ENCODE peak calls at places on chromosomes 7 and 10, in six cellular contexts. L is PC-3, J is aorta, H is GM23248, R is heart left ventricle, G is pancreas. Q is an unnamed sample.

GRCh38 chr10:26430641-26431163 is 7.4 kb upstream of the APBB1IP start:
- DNase-seq in H (peak; percentile 19), L (no peak), J (no peak), R (no peak), G (no peak), Q (peak; percentile 20)

GRCh38 chr10:24249829-24250415 is 41.0 kb downstream of the KIAA1217 start:
- DNase-seq in H (no peak), L (no peak), R (no peak), J (no peak), G (no peak), Q (no peak)

GRCh38 chr10:1403508-1404230 is 333.7 kb downstream of the ADARB2 start:
- DNase-seq in L (no peak), R (no peak), H (no peak), G (peak; percentile 1), J (no peak), Q (no peak)

GRCh38 chr10:44369296-44369695 is 15.6 kb downstream of the CXCL12 start:
- DNase-seq in R (no peak), L (no peak), J (no peak), G (no peak), H (peak; percentile 71), Q (no peak)

GRCh38 chr10:132360766-132361447 is 28.9 kb downstream of the LRRC27 start:
- DNase-seq in L (no peak), H (peak; percentile 27), J (peak; percentile 56), G (peak; percentile 30), R (no peak), Q (peak; percentile 19)

GRCh38 chr10:108180883-108181282 is 1016.4 kb upstream of the SORCS1 start:
- DNase-seq in L (peak; percentile 49), G (no peak), R (no peak), J (no peak), H (peak; percentile 66), Q (no peak)

GRCh38 chr7:1560620-1561031 is 4.6 kb upstream of the TMEM184A start:
- DNase-seq in R (no peak), J (no peak), G (no peak), H (no peak), L (no peak), Q (no peak)

GRCh38 chr10:51667992-51668689 is 31.3 kb downstream of the CSTF2T start:
- DNase-seq in J (no peak), H (peak; percentile 44), L (peak; percentile 91), G (no peak), R (no peak), Q (no peak)

GRCh38 chr10:63429280-63429679 is 36.5 kb downstream of the JMJD1C start:
- DNase-seq in G (no peak), R (no peak), H (peak; percentile 92), J (no peak), L (peak; percentile 65), Q (no peak)

GRCh38 chr10:119289227-119289925 is 82.0 kb downstream of the GRK5 start:
- DNase-seq in J (no peak), R (peak; percentile 30), H (no peak), G (no peak), L (no peak), Q (no peak)

GRCh38 chr7:132009778-132010177 is 453.4 kb upstream of the PODXL start:
- DNase-seq in L (no peak), J (peak; percentile 55), G (no peak), H (peak; percentile 27), R (no peak), Q (no peak)

GRCh38 chr10:114957673-114958072 is 19.7 kb downstream of the TRUB1 start:
- DNase-seq in J (no peak), H (peak; percentile 54), G (no peak), R (no peak), L (peak; percentile 12), Q (no peak)

GRCh38 chr10:88313897-88314296 is 269.2 kb downstream of the RNLS start:
- DNase-seq in H (no peak), G (no peak), J (no peak), R (no peak), L (no peak), Q (no peak)

GRCh38 chr7:139914306-139914747 is 85.3 kb downstream of the TBXAS1 start:
- DNase-seq in H (peak; percentile 58), J (no peak), G (no peak), R (no peak), L (peak; percentile 52), Q (no peak)

GRCh38 chr7:130009848-130010688 is 41.1 kb downstream of the ZC3HC1 start:
- DNase-seq in J (peak; percentile 57), G (peak; percentile 45), H (peak; percentile 97), R (no peak), L (peak; percentile 87), Q (peak; percentile 54)

GRCh38 chr10:101297901-101298451 is 56.0 kb upstream of the BTRC start:
- DNase-seq in J (no peak), L (peak; percentile 57), H (peak; percentile 67), G (peak; percentile 71), R (no peak), Q (peak; percentile 48)

GRCh38 chr7:142567201-142567600 is 182.1 kb upstream of the PRSS1 start:
- DNase-seq in H (no peak), G (no peak), R (no peak), L (no peak), J (no peak), Q (no peak)

GRCh38 chr7:121000091-121000983 is 11.8 kb downstream of the CPED1 start:
- DNase-seq in G (no peak), H (peak; percentile 71), L (no peak), J (no peak), R (no peak), Q (no peak)

GRCh38 chr10:905503-905902 is 26.0 kb downstream of the LARP4B start:
- DNase-seq in H (peak; percentile 18), G (no peak), R (no peak), L (no peak), J (no peak), Q (no peak)

GRCh38 chr10:34125702-34126101 is 689.4 kb downstream of the PARD3 start:
- DNase-seq in J (no peak), H (no peak), L (no peak), G (no peak), R (no peak), Q (no peak)

GRCh38 chr7:50632561-50633413 is 67.6 kb upstream of the DDC start:
- DNase-seq in L (peak; percentile 69), H (peak; percentile 62), R (no peak), J (no peak), G (peak; percentile 63), Q (peak; percentile 69)

GRCh38 chr7:45021604-45022296 is 21.7 kb downstream of the CCM2 start:
- DNase-seq in H (peak; percentile 64), L (no peak), R (no peak), J (no peak), G (no peak), Q (no peak)

GRCh38 chr10:46220872-46221538 is 65.8 kb upstream of the ANTXRL start:
- DNase-seq in R (no peak), L (no peak), G (no peak), J (no peak), H (peak; percentile 20), Q (no peak)

GRCh38 chr7:107555893-107556292 is 7.8 kb downstream of the COG5 start:
- DNase-seq in L (no peak), R (no peak), G (no peak), H (no peak), J (no peak), Q (no peak)

GRCh38 chr7:107560898-107561516 is 2.7 kb downstream of the COG5 start:
- DNase-seq in J (no peak), G (no peak), L (no peak), R (no peak), H (no peak), Q (peak; percentile 29)

GRCh38 chr7:107563072-107563760 is 504 bp downstream of the COG5 start:
- DNase-seq in R (no peak), L (peak; percentile 6), G (no peak), H (no peak), J (no peak), Q (peak; percentile 60)

GRCh38 chr7:107563761-107564552 is at the start of the genes COG5 and DUS4L:
- DNase-seq in L (peak; percentile 81), G (peak; percentile 89), R (peak; percentile 87), J (peak; percentile 88), H (peak; percentile 91), Q (peak; percentile 89)

GRCh38 chr7:107559864-107560263 is 3.9 kb downstream of the COG5 start:
- DNase-seq in H (peak; percentile 73), R (no peak), L (peak; percentile 31), G (no peak), J (no peak), Q (no peak)
- H3K4me1 ChIP-seq in H (peaks cover 29% of the 10 kb centered on the region), R (peaks cover 10% of the 10 kb centered on the region), L (peaks cover 28% of the 10 kb centered on the region), G (peaks cover 28% of the 10 kb centered on the region), J (peaks cover 3% of the 10 kb centered on the region), Q (peaks cover 10% of the 10 kb centered on the region)

GRCh38 chr7:157008206-157009169 is 2.0 kb downstream of the MNX1 start:
- DNase-seq in J (no peak), G (peak; percentile 14), H (no peak), R (no peak), L (no peak), Q (no peak)
- H3K4me3 ChIP-seq in J (no peak overlapping the region), G (peak overlapping the region; percentile 37), H (no peak overlapping the region), R (no peak overlapping the region), L (no peak overlapping the region), Q (peak overlapping the region; percentile 47)

GRCh38 chr7:36141351-36141750 is 11.7 kb upstream of the EEPD1 start:
- DNase-seq in G (peak; percentile 43), J (no peak), R (no peak), L (no peak), H (no peak), Q (peak; percentile 86)
- H3K36me3 ChIP-seq in G (no peaks in the 10 kb centered on the region), J (no peaks in the 10 kb centered on the region), R (no peaks in the 10 kb centered on the region), L (no peaks in the 10 kb centered on the region), H (no peaks in the 10 kb centered on the region), Q (no peaks in the 10 kb centered on the region)

GRCh38 chr7:101863598-101863997 is 46.2 kb downstream of the CUX1 start:
- DNase-seq in J (no peak), G (no peak), R (no peak), H (no peak), L (no peak), Q (no peak)

GRCh38 chr7:101859411-101860106 is 42.1 kb downstream of the CUX1 start:
- DNase-seq in G (no peak), L (no peak), H (peak; percentile 62), J (no peak), R (no peak), Q (no peak)

GRCh38 chr7:101862280-101863220 is 45.1 kb downstream of the CUX1 start:
- DNase-seq in L (no peak), H (no peak), J (no peak), G (no peak), R (peak; percentile 64), Q (no peak)

GRCh38 chr7:101860316-101861222 is 43.1 kb downstream of the CUX1 start:
- DNase-seq in H (no peak), L (no peak), J (no peak), R (no peak), G (no peak), Q (no peak)

GRCh38 chr7:101861223-101861775 is 43.9 kb downstream of the CUX1 start:
- DNase-seq in G (no peak), H (no peak), L (no peak), R (peak; percentile 49), J (no peak), Q (no peak)
- H3K4me1 ChIP-seq in G (peaks cover 19% of the 10 kb centered on the region), H (peaks cover 19% of the 10 kb centered on the region), L (peaks cover 16% of the 10 kb centered on the region), R (peaks cover 27% of the 10 kb centered on the region), J (no peaks in the 10 kb centered on the region), Q (peaks cover 3% of the 10 kb centered on the region)

DNA sequence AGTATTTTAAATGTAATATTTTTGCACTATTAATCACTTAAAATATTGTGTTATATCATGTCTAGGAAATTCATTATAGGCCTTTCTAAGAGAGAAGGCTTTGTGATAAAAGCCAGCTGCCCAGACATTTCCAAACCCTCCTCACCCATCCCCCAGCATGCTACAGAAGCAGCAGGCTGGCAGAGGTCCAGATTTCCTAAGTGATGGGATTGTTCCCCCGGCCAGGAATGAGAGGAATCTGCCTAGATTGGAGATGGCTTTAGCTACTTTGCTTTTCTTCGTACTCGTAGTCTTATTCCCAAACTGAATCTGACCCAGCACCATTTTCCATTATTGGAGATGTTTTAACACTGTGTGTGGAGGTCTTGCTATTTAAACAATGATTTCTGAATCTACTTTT is 29.4 kb downstream of the CDK14 start:
- DNase-seq in L (peak; percentile 13), H (peak; percentile 30), G (peak; percentile 31), R (peak; percentile 57), J (no peak), Q (no peak)
- H3K4me3 ChIP-seq in L (no peak overlapping the region), H (peak overlapping the region; percentile 24), G (no peak overlapping the region), R (no peak overlapping the region), J (no peak overlapping the region), Q (no peak overlapping the region)